ENCODE peak calls at places on chromosomes 6 and 20, in five cellular contexts. M, G, I, R and S are unnamed samples.

GRCh38 chr6:162615016-162615717 is 112.4 kb downstream of the PRKN start:
- DNase-seq in M (no peak), R (no peak), G (no peak), I (no peak), S (no peak)

GRCh38 chr20:62028384-62028783 is 37.3 kb downstream of the TAF4 start:
- DNase-seq in G (no peak), R (no peak), M (no peak), I (no peak), S (no peak)

GRCh38 chr20:17648782-17649730 is 33.0 kb downstream of the RRBP1 start:
- DNase-seq in R (peak), I (peak), G (no peak), M (no peak), S (no peak)

GRCh38 chr20:62356948-62357667 is 10.0 kb downstream of the LAMA5 start:
- DNase-seq in M (no peak), I (no peak), G (no peak), R (peak), S (peak)

GRCh38 chr20:23143098-23143497 is 57.0 kb upstream of the CD93 start:
- DNase-seq in I (no peak), G (no peak), M (no peak), R (peak), S (no peak)

GRCh38 chr20:8811801-8812594 is 256.9 kb upstream of the PLCB4 start:
- DNase-seq in M (no peak), G (no peak), I (no peak), R (no peak), S (no peak)

GRCh38 chr6:34436803-34437643 is 11.2 kb upstream of the RPS10 start:
- DNase-seq in G (no peak), R (no peak), M (no peak), I (no peak), S (no peak)

GRCh38 chr6:107458687-107459282 is 579 bp downstream of the PDSS2 start:
- DNase-seq in M (no peak), I (peak), R (no peak), G (no peak), S (peak)

GRCh38 chr20:43322851-43323250 is 133.1 kb upstream of the PTPRT start:
- DNase-seq in I (no peak), R (peak), G (no peak), M (no peak), S (no peak)

GRCh38 chr20:31403886-31404285 is 2.1 kb downstream of the DEFB121 start:
- DNase-seq in R (no peak), G (no peak), I (no peak), M (no peak), S (no peak)

GRCh38 chr20:59731371-59731770 is 127.0 kb downstream of the PHACTR3 start:
- DNase-seq in G (no peak), M (no peak), R (no peak), I (no peak), S (no peak)

GRCh38 chr6:1971612-1972011 is 273.8 kb downstream of the GMDS start:
- DNase-seq in M (no peak), G (no peak), I (no peak), R (no peak), S (no peak)

DNA sequence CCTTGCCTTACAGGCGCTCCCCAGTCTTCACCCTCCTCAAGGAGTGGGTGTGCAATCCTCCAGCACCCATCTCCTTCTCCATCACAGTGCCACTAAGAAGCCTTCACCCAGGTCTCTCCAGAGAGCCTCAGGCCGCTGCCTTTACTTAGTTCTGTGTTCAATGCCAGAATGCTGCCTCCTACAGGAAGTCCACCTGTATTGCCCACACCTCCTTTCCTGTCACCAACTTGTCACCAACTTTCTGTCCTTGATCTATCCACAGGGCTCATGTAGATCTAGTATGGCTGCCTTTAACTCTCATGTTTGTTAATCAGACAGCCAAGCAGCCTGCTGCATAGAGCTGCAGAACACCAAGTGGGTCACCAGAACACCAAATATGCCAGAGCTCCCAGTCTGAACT is 546 bp upstream of the LST1 start:
- DNase-seq in M (no peak), R (peak), G (no peak), I (peak), S (no peak)
- TF ChIP-seq CTCF in M (peak), R (peak), G (no peak), I (peak), S (peak)

DNA sequence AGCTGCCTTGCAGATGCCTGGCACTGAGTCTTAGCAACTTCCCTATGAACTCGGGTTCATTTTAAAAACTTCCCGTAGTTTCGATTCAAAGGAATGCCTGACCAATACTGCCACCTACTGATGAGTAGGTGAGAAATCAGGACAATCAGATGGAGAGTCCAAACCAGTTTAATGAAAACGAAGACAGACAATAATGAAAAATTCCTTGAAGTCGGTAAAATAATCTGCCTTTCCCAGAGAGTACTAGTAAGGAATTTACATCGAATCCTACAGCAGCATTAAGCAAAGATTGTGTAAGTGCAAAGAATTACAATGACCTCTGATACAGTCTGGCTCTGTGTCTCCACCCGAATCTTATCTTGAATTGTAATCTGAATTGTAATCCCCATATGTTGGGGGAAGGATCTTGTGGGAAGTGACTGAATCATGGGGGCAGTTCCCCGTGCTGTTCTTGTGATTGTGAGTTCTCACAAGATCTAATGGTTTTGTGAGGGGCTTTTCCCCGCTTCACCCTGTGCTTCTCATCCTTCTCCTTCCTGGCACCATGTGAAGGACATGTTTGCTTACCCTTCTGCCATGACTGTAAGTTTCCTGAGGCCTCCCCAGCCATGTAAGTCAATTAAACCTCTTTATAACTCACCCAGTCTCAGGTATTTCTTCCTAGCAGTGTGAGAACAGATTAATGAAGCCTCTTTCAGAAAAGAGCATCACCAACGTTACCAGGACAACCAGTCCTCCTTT is 134.4 kb downstream of the ARHGAP18 start:
- DNase-seq in R (peak), M (no peak), G (no peak), I (no peak), S (no peak)
- TF ChIP-seq CTCF in R (peak), M (peak), G (peak), I (no peak), S (peak)

GRCh38 chr6:120083186-120083585 is 733.6 kb upstream of the MAN1A1 start:
- DNase-seq in R (no peak), G (no peak), M (no peak), I (no peak), S (no peak)

DNA sequence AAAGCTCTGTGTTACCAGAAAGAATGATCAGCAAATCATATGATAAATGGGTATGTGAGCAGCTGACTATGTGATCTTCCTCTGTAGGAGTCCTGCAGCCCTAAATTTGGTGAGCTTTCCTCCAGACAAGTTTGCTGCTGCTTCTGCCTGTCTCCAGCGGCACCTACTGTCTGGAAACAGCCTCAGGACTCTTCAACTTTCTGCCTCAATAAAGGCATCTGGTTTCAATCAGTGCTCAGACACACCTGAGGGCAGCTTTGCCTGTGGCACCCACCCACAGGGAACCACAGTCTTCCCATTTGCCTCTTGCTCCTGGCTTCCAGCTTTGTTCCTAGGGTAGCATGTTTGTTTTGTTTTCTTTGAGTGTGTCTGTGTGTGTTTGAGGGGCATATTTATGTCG is 727.9 kb upstream of the MAN1A1 start:
- DNase-seq in M (no peak), R (peak), I (peak), G (no peak), S (no peak)
- TF ChIP-seq CTCF in M (no peak), R (no peak), I (no peak), G (no peak), S (no peak)

DNA sequence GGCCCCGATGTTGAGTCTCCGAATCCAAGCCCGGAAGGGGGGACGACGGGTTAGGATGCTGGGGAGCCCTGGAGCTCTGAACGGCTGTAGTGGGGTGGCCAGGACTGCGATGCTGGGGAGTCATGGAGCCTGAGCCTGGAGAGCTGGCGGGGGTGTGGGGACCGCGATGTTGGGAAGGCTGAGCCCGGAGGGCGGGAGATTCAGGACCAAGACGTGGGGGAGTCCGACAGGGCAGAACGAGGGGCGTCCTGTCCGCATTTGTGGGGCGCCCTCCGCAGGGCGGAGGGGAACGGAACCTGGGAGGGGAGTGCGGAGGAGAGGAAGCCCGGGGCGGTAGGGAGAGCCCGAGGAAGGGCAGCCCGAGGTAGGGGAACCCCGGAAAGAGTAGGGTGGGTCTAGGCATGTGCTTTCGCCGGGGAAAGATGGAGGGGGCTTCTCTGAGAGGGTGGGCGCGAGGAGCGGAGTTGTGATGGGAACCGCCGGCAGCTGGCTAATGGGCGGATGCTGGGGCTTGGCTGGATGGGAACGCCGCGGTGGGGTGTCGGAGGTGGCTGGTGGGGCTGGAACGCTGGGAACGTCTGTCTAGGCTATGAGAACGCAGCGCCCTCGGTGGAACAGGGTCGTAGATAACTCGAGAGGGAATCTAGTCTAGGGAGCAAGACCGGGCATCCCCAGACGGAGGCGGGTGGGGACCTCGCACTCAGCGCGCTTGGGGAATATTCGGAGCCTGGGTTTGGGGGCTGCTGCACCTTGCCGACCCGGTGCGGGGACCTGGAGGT is 681 bp downstream of the PAQR8 start:
- DNase-seq in G (peak), I (peak), R (no peak), M (no peak), S (peak)
- TF ChIP-seq CTCF in G (no peak), I (no peak), R (no peak), M (peak), S (no peak)

GRCh38 chr6:14280766-14281293 is 163.3 kb downstream of the CD83 start:
- DNase-seq in R (no peak), M (no peak), I (peak), G (no peak), S (no peak)
- TF ChIP-seq CTCF in R (no peak), M (no peak), I (no peak), G (no peak), S (no peak)

GRCh38 chr6:7087066-7087465 is 20.7 kb upstream of the RREB1 start:
- DNase-seq in I (no peak), M (no peak), G (no peak), R (no peak), S (no peak)
- TF ChIP-seq CTCF in I (no peak), M (peak), G (peak), R (no peak), S (no peak)

GRCh38 chr20:48404598-48404997 is 423.2 kb downstream of the PREX1 start:
- DNase-seq in R (peak), I (no peak), G (no peak), M (no peak), S (no peak)
- TF ChIP-seq CTCF in R (no peak), I (no peak), G (no peak), M (no peak), S (peak)

GRCh38 chr20:9884666-9885065 is 45.8 kb upstream of the PAK5 start:
- DNase-seq in I (no peak), R (peak), G (no peak), M (no peak), S (no peak)
- TF ChIP-seq CTCF in I (no peak), R (no peak), G (no peak), M (peak), S (no peak)

GRCh38 chr20:57568960-57569359 is 8.1 kb downstream of the PCK1 start:
- DNase-seq in R (no peak), G (no peak), I (no peak), M (no peak), S (no peak)

GRCh38 chr20:57566399-57566798 is 5.5 kb downstream of the PCK1 start:
- DNase-seq in G (no peak), R (no peak), I (no peak), M (no peak), S (no peak)

GRCh38 chr20:57567471-57568079 is 6.7 kb downstream of the PCK1 start:
- DNase-seq in G (no peak), M (no peak), I (no peak), R (no peak), S (no peak)

GRCh38 chr20:57566803-57567459 is 6.0 kb downstream of the PCK1 start:
- DNase-seq in M (no peak), G (no peak), R (no peak), I (no peak), S (no peak)

DNA sequence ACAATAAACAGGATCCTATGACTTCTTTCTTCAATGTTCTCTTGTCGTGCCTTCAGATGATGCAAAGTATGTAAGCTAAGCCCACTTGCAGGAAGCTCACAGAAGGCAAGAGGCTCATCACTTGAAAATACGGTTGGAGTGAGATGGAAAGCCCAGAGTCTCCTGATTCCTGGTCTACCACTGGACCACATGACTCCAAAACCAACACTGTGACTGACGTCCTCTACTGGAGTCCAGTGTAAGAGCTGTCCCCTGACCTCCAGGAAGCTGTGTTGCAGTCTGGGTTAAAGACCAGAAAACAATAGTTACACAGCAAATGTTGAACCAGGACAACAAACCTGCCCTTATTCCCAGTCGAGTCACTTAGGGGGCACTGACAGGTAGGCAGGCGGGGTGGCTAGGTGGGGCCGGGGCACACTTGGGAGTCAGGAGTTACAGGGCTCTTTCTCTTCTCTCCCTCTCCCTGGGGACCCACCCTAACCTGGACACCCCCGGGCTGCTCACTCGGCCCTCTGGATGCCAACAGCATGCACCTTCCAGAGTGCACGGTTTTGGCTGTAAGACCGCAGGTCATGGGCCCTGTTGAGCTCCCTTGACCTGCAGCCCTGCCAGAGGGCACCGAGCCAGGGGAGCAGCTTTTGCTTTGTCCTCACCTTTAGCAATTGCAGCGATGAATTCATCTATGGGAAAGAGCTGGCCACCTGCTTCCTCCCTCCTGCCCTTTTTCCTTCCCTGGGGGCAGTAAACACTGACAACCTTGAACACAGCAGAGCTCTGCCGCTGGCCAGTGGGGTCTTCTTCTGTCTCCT is 7.4 kb downstream of the PCK1 start:
- DNase-seq in G (no peak), M (no peak), R (no peak), I (no peak), S (no peak)
- TF ChIP-seq CTCF in G (no peak), M (no peak), R (no peak), I (no peak), S (no peak)

DNA sequence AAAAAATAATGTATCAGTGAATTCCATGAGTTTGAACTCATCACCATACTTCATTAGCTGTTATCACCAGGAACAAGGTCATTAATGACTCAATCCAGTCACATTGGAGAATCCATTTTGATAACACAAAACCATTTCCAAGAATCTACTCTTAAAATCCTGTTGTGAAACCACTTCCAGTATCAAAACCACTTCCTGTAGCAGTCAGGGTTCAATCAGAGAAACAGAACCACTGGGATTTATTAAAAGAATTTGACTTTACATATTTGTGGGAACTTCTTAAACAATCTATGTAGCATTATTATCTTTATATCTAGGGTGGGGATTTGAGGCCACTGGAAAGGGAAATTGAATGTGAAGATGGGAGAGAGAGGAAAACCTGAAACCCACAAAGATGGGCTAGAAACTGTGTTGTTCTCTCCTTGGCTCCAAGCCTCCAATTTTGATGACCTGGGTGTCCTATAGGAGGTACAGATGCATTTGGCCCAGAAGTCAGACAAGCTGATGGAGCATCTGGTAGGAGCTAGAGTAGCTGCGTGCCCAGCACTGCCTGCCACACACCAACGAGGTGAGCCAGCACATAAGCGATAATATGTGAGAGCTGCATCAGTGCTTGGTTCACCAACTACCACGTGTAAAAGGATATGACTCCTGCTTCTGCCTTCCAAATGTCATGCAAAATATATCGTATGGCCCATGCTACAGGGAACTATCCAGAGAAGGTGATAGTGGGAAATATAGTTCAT is 117.0 kb downstream of the TMEM200A start:
- DNase-seq in G (no peak), R (no peak), I (no peak), M (no peak), S (no peak)
- TF ChIP-seq CTCF in G (no peak), R (no peak), I (no peak), M (no peak), S (no peak)